ENCODE peak calls at places on chromosomes 1 and 21, in four cellular contexts. O is upper lobe of left lung, A is K562, C is body of pancreas. J is an unnamed sample. For H3K9me3, the result is how much of the 10 kb centered on the place peaks cover.

GRCh38 chr1:72483958-72484357 is 201.6 kb upstream of the NEGR1 start:
- DNase-seq in O (no peak), A (no peak), C (no peak), J (no peak)

GRCh38 chr1:236904874-236905741 is 99.1 kb downstream of the MT1HL1 start:
- DNase-seq in O (no peak), A (peak), C (no peak), J (peak)

GRCh38 chr1:27726173-27726793 is 522 bp downstream of the FAM76A start:
- DNase-seq in O (peak), A (peak), C (peak), J (peak)

GRCh38 chr1:223228931-223229528 is 86.0 kb upstream of the TLR5 start:
- DNase-seq in O (no peak), A (no peak), C (no peak), J (no peak)

GRCh38 chr1:211975152-211975941 is 60.0 kb downstream of the INTS7 start:
- DNase-seq in O (no peak), A (no peak), C (no peak), J (no peak)

GRCh38 chr1:29698626-29699025 is 462.3 kb downstream of the PTPRU start:
- DNase-seq in O (no peak), A (no peak), C (no peak), J (no peak)

GRCh38 chr21:45831991-45832740 is 149.4 kb upstream of the COL6A1 start:
- DNase-seq in O (no peak), A (no peak), C (no peak), J (peak)

GRCh38 chr1:58748625-58749198 is 35.1 kb downstream of the JUN start:
- DNase-seq in O (no peak), A (no peak), C (no peak), J (no peak)

GRCh38 chr1:218517507-218517906 is 172.4 kb downstream of the TGFB2 start:
- DNase-seq in O (no peak), A (no peak), C (no peak), J (no peak)

GRCh38 chr1:117467336-117467735 is 100.1 kb downstream of the MAN1A2 start:
- DNase-seq in O (no peak), A (no peak), C (no peak), J (no peak)

GRCh38 chr1:224866940-224867339 is 62.5 kb upstream of the DNAH14 start:
- DNase-seq in O (no peak), A (no peak), C (no peak), J (no peak)

GRCh38 chr1:203074610-203075009 is 11.2 kb downstream of the MYOG start:
- DNase-seq in O (no peak), A (no peak), C (no peak), J (no peak)

GRCh38 chr1:209530990-209531389 is 52.5 kb upstream of the CAMK1G start:
- DNase-seq in O (no peak), A (no peak), C (no peak), J (no peak)

GRCh38 chr1:46244656-46245371 is 2.7 kb upstream of the RAD54L start:
- DNase-seq in O (no peak), A (peak), C (no peak), J (no peak)

GRCh38 chr1:154386643-154387352 is 18.3 kb upstream of the IL6R start:
- DNase-seq in O (peak), A (peak), C (no peak), J (no peak)

GRCh38 chr1:3584915-3585314 is 26.4 kb downstream of the MEGF6 start:
- DNase-seq in O (no peak), A (no peak), C (no peak), J (no peak)

GRCh38 chr1:215022723-215023122 is 59.8 kb upstream of the KCNK2 start:
- DNase-seq in O (no peak), A (no peak), C (no peak), J (no peak)

GRCh38 chr21:44454747-44455523 is at the start of gene LRRC3:
- DNase-seq in O (peak), A (peak), C (peak), J (peak)

GRCh38 chr1:234583755-234584430 is 26.1 kb downstream of the IRF2BP2 start:
- DNase-seq in O (no peak), A (peak), C (peak), J (peak)

GRCh38 chr1:229531326-229531725 is 23.2 kb upstream of the NUP133 start:
- DNase-seq in O (no peak), A (no peak), C (no peak), J (no peak)
- H3K4me3 ChIP-seq in O (no peak), A (no peak), C (no peak), J (no peak)

GRCh38 chr1:41242645-41243171 is 602 bp upstream of the SCMH1 start:
- DNase-seq in O (no peak), A (no peak), C (no peak), J (no peak)

GRCh38 chr1:41238311-41239094 is 3.6 kb downstream of the SCMH1 start:
- DNase-seq in O (no peak), A (peak), C (no peak), J (no peak)

GRCh38 chr1:41239988-41240610 is 2.0 kb downstream of the SCMH1 start:
- DNase-seq in O (no peak), A (no peak), C (peak), J (no peak)

GRCh38 chr1:41241748-41242644 is at the start of gene SCMH1:
- DNase-seq in O (peak), A (peak), C (peak), J (peak)

DNA sequence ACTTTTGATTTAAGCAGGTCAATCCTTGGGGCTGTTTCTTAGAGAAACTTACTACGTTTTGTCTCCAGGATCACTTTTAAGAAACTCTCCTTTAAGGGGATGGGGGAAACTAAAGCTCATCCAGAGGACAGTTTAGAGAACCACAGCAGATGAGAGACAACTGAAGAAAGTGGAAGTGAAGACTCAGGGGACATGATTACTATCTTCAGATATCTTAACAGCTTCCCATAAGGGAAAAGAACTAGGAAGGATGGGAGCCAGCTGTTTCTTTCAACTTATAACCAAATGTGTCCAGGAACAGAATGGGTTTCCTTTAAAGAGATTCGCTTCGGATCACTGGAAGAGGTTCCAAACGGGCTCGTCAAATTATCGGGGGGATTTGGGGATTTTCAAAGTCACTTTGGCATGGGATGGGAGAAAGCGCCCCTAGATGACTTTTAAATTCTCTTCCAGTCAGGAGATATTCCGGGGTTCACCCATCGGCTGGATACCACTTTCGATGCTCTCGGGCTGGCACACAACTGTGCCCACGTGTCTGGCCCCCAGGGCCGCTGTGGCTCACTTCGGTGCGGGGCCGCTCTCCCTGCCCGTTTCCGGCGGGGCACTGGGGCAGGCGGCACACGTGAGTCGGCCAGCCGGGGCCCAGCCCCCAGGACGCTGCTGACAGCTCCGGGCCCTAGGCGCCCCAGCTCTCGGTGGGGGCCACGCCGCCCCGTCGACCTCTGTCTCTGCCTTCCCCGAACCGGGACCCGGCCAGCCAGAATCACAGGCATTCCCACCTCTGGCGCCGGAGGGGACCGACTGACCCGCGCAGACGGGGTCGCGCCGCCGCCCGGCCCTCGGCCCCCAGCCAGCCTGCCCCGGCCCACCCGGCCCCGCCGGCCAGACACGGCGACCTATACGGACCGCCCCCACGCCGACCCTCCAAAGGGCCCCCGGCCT is 1.0 kb downstream of the SCMH1 start:
- DNase-seq in O (peak), A (no peak), C (peak), J (peak)
- H3K9me3 ChIP-seq in O (under half), A (under half), C (under half), J (under half)

GRCh38 chr1:220748091-220748934 is at the start of gene MTARC2:
- DNase-seq in O (peak), A (no peak), C (peak), J (peak)
- TF ChIP-seq POLR2A in O (no peak), A (no peak), C (peak), J (peak)

GRCh38 chr1:161225178-161225533 is 704 bp upstream of the TOMM40L start:
- DNase-seq in O (no peak), A (no peak), C (no peak), J (no peak)
- H3K4me3 ChIP-seq in O (no peak), A (no peak), C (no peak), J (no peak)

GRCh38 chr1:152646656-152647055 is 16.5 kb upstream of the LCE2D start:
- DNase-seq in O (no peak), A (no peak), C (no peak), J (no peak)
- H3K9me3 ChIP-seq in O (under half), A (under half), C (under half), J (under half)

GRCh38 chr21:29394051-29394450 is 95.3 kb downstream of the BACH1 start:
- DNase-seq in O (no peak), A (no peak), C (no peak), J (no peak)
- TF ChIP-seq POLR2A in O (no peak), A (no peak), C (no peak), J (no peak)